ENCODE peak calls at places on chromosome 9, in nine cellular contexts. One of them, this sample, is unnamed. For H3K4me1, the result is how much of the 10 kb centered on the place peaks cover.

GRCh38 chr9:71509054-71509453 is 259.3 kb downstream of the CEMIP2 start:
- DNase-seq in suprapubic skin: no peak
- DNase-seq in transverse colon: no peak
- DNase-seq in heart right ventricle: no peak
- DNase-seq in adrenal gland: no peak
- DNase-seq in mammary epithelial cell: peak
- DNase-seq in A549: peak
- DNase-seq in body of pancreas: no peak
- DNase-seq in endodermal cell: no peak
- DNase-seq in this sample: no peak

GRCh38 chr9:68760674-68761003 is 55.6 kb downstream of the PIP5K1B start:
- DNase-seq in A549: no peak
- DNase-seq in mammary epithelial cell: no peak
- DNase-seq in transverse colon: no peak
- DNase-seq in adrenal gland: no peak
- DNase-seq in suprapubic skin: no peak
- DNase-seq in heart right ventricle: no peak
- DNase-seq in endodermal cell: no peak
- DNase-seq in body of pancreas: no peak
- DNase-seq in this sample: no peak

GRCh38 chr9:122195875-122196274 is 32.9 kb downstream of the LHX6 start:
- DNase-seq in endodermal cell: no peak
- DNase-seq in suprapubic skin: no peak
- DNase-seq in heart right ventricle: no peak
- DNase-seq in transverse colon: no peak
- DNase-seq in A549: no peak
- DNase-seq in adrenal gland: no peak
- DNase-seq in mammary epithelial cell: no peak
- DNase-seq in body of pancreas: no peak
- DNase-seq in this sample: no peak

GRCh38 chr9:8718121-8718725 is 918.6 kb upstream of the DMAC1 start:
- DNase-seq in adrenal gland: no peak
- DNase-seq in heart right ventricle: no peak
- DNase-seq in mammary epithelial cell: no peak
- DNase-seq in transverse colon: no peak
- DNase-seq in endodermal cell: no peak
- DNase-seq in suprapubic skin: no peak
- DNase-seq in A549: no peak
- DNase-seq in body of pancreas: peak
- DNase-seq in this sample: no peak

GRCh38 chr9:101369286-101369685 is 15.5 kb downstream of the BAAT start:
- DNase-seq in transverse colon: no peak
- DNase-seq in body of pancreas: no peak
- DNase-seq in suprapubic skin: no peak
- DNase-seq in mammary epithelial cell: no peak
- DNase-seq in adrenal gland: no peak
- DNase-seq in endodermal cell: no peak
- DNase-seq in heart right ventricle: no peak
- DNase-seq in A549: peak
- DNase-seq in this sample: no peak

GRCh38 chr9:96621619-96622018 is 2.0 kb upstream of the CDC14B start:
- DNase-seq in adrenal gland: no peak
- DNase-seq in endodermal cell: peak
- DNase-seq in mammary epithelial cell: no peak
- DNase-seq in transverse colon: no peak
- DNase-seq in body of pancreas: no peak
- DNase-seq in heart right ventricle: no peak
- DNase-seq in A549: no peak
- DNase-seq in suprapubic skin: no peak
- DNase-seq in this sample: no peak

GRCh38 chr9:112086627-112087026 is 88.5 kb downstream of the SUSD1 start:
- DNase-seq in A549: peak
- DNase-seq in body of pancreas: no peak
- DNase-seq in mammary epithelial cell: no peak
- DNase-seq in heart right ventricle: no peak
- DNase-seq in suprapubic skin: no peak
- DNase-seq in endodermal cell: no peak
- DNase-seq in adrenal gland: no peak
- DNase-seq in transverse colon: no peak
- DNase-seq in this sample: no peak

GRCh38 chr9:88922091-88922490 is 69.2 kb upstream of the S1PR3 start:
- DNase-seq in body of pancreas: no peak
- DNase-seq in A549: no peak
- DNase-seq in suprapubic skin: no peak
- DNase-seq in heart right ventricle: no peak
- DNase-seq in adrenal gland: no peak
- DNase-seq in transverse colon: peak
- DNase-seq in mammary epithelial cell: no peak
- DNase-seq in endodermal cell: no peak
- DNase-seq in this sample: no peak

GRCh38 chr9:138047469-138048040 is 170.0 kb downstream of the CACNA1B start:
- DNase-seq in A549: no peak
- DNase-seq in endodermal cell: no peak
- DNase-seq in mammary epithelial cell: no peak
- DNase-seq in heart right ventricle: no peak
- DNase-seq in body of pancreas: no peak
- DNase-seq in transverse colon: no peak
- DNase-seq in adrenal gland: no peak
- DNase-seq in suprapubic skin: peak
- DNase-seq in this sample: no peak

GRCh38 chr9:86763795-86764194 is 183.5 kb downstream of the GAS1 start:
- DNase-seq in suprapubic skin: no peak
- DNase-seq in adrenal gland: no peak
- DNase-seq in body of pancreas: no peak
- DNase-seq in transverse colon: no peak
- DNase-seq in mammary epithelial cell: no peak
- DNase-seq in endodermal cell: no peak
- DNase-seq in A549: no peak
- DNase-seq in heart right ventricle: no peak
- DNase-seq in this sample: no peak

GRCh38 chr9:101691657-101692056 is 46.8 kb downstream of the GRIN3A start:
- DNase-seq in transverse colon: no peak
- DNase-seq in suprapubic skin: no peak
- DNase-seq in heart right ventricle: no peak
- DNase-seq in A549: no peak
- DNase-seq in mammary epithelial cell: no peak
- DNase-seq in adrenal gland: no peak
- DNase-seq in endodermal cell: no peak
- DNase-seq in body of pancreas: no peak
- DNase-seq in this sample: no peak

GRCh38 chr9:108622467-108622866 is 233.3 kb downstream of the ACTL7B start:
- DNase-seq in endodermal cell: no peak
- DNase-seq in adrenal gland: no peak
- DNase-seq in body of pancreas: peak
- DNase-seq in heart right ventricle: no peak
- DNase-seq in A549: no peak
- DNase-seq in mammary epithelial cell: peak
- DNase-seq in suprapubic skin: no peak
- DNase-seq in transverse colon: no peak
- DNase-seq in this sample: no peak

GRCh38 chr9:129174102-129174723 is 3.8 kb downstream of the IER5L start:
- DNase-seq in endodermal cell: peak
- DNase-seq in transverse colon: peak
- DNase-seq in A549: peak
- DNase-seq in heart right ventricle: peak
- DNase-seq in mammary epithelial cell: peak
- DNase-seq in suprapubic skin: peak
- DNase-seq in body of pancreas: peak
- DNase-seq in adrenal gland: peak
- DNase-seq in this sample: peak

GRCh38 chr9:136098210-136098609 is 3.1 kb upstream of the NACC2 start:
- DNase-seq in suprapubic skin: no peak
- DNase-seq in mammary epithelial cell: no peak
- DNase-seq in A549: no peak
- DNase-seq in heart right ventricle: no peak
- DNase-seq in body of pancreas: no peak
- DNase-seq in endodermal cell: no peak
- DNase-seq in adrenal gland: no peak
- DNase-seq in transverse colon: no peak
- DNase-seq in this sample: no peak

GRCh38 chr9:36765077-36765390 is 192.3 kb downstream of the MELK start:
- DNase-seq in heart right ventricle: no peak
- DNase-seq in mammary epithelial cell: no peak
- DNase-seq in suprapubic skin: no peak
- DNase-seq in body of pancreas: no peak
- DNase-seq in A549: no peak
- DNase-seq in adrenal gland: no peak
- DNase-seq in endodermal cell: no peak
- DNase-seq in transverse colon: no peak
- DNase-seq in this sample: no peak
- H3K4me3 ChIP-seq in heart right ventricle: no peak
- H3K4me3 ChIP-seq in mammary epithelial cell: no peak
- H3K4me3 ChIP-seq in suprapubic skin: no peak
- H3K4me3 ChIP-seq in body of pancreas: no peak
- H3K4me3 ChIP-seq in A549: peak
- H3K4me3 ChIP-seq in adrenal gland: no peak
- H3K4me3 ChIP-seq in endodermal cell: no peak
- H3K4me3 ChIP-seq in transverse colon: no peak
- H3K4me3 ChIP-seq in this sample: no peak

DNA sequence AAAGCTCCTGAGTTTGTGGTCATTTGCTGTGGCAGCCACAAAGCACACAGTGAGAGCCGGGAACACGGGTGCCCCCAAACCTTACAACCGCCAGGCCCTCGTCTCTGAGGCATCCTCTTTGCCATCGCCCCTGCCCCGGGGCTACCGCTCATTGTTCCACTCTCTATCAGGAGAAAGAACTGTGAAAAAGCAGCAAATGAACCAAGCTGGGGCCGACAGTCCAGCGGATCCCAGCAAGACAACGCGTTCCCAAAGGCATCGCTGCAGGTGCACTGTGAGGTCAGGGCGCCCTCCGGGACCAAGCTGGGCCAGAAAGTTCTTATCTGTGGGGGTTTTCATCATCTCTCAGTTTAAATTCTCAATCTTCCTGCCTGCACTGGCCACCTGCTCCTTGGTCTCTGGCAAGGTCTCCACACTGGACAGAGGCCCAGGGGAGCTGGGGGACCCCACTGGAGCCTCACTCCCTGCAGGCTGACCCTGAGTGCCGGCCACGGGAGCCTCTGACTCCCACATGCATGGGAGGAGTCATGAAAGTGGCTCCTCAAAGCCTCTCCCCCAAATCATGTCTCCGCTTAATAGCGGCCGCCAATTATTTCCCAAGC is 32.1 kb downstream of the VAV2 start:
- DNase-seq in A549: no peak
- DNase-seq in adrenal gland: no peak
- DNase-seq in mammary epithelial cell: no peak
- DNase-seq in suprapubic skin: no peak
- DNase-seq in body of pancreas: no peak
- DNase-seq in transverse colon: no peak
- DNase-seq in heart right ventricle: no peak
- DNase-seq in endodermal cell: no peak
- DNase-seq in this sample: no peak
- H3K4me1 ChIP-seq in A549: under half
- H3K4me1 ChIP-seq in adrenal gland: under half
- H3K4me1 ChIP-seq in mammary epithelial cell: under half
- H3K4me1 ChIP-seq in suprapubic skin: under half
- H3K4me1 ChIP-seq in body of pancreas: half or more
- H3K4me1 ChIP-seq in transverse colon: under half
- H3K4me1 ChIP-seq in heart right ventricle: under half
- H3K4me1 ChIP-seq in endodermal cell: under half
- H3K4me1 ChIP-seq in this sample: under half

GRCh38 chr9:22232971-22233370 is 213.7 kb upstream of the DMRTA1 start:
- DNase-seq in endodermal cell: no peak
- DNase-seq in heart right ventricle: no peak
- DNase-seq in adrenal gland: no peak
- DNase-seq in suprapubic skin: no peak
- DNase-seq in body of pancreas: no peak
- DNase-seq in transverse colon: no peak
- DNase-seq in A549: no peak
- DNase-seq in mammary epithelial cell: no peak
- DNase-seq in this sample: no peak

GRCh38 chr9:22229069-22229468 is 217.6 kb upstream of the DMRTA1 start:
- DNase-seq in heart right ventricle: no peak
- DNase-seq in adrenal gland: no peak
- DNase-seq in body of pancreas: no peak
- DNase-seq in suprapubic skin: no peak
- DNase-seq in mammary epithelial cell: no peak
- DNase-seq in endodermal cell: no peak
- DNase-seq in transverse colon: no peak
- DNase-seq in A549: no peak
- DNase-seq in this sample: no peak

GRCh38 chr9:22227986-22228385 is 218.6 kb upstream of the DMRTA1 start:
- DNase-seq in mammary epithelial cell: no peak
- DNase-seq in transverse colon: no peak
- DNase-seq in endodermal cell: no peak
- DNase-seq in suprapubic skin: no peak
- DNase-seq in heart right ventricle: no peak
- DNase-seq in body of pancreas: no peak
- DNase-seq in A549: no peak
- DNase-seq in adrenal gland: no peak
- DNase-seq in this sample: no peak

GRCh38 chr9:22228542-22228941 is 218.1 kb upstream of the DMRTA1 start:
- DNase-seq in transverse colon: no peak
- DNase-seq in mammary epithelial cell: no peak
- DNase-seq in adrenal gland: no peak
- DNase-seq in body of pancreas: no peak
- DNase-seq in A549: no peak
- DNase-seq in endodermal cell: no peak
- DNase-seq in suprapubic skin: no peak
- DNase-seq in heart right ventricle: no peak
- DNase-seq in this sample: no peak
- TF ChIP-seq CTCF in transverse colon: peak
- TF ChIP-seq CTCF in mammary epithelial cell: peak
- TF ChIP-seq CTCF in adrenal gland: no peak
- TF ChIP-seq CTCF in body of pancreas: no peak
- TF ChIP-seq CTCF in A549: no peak
- TF ChIP-seq CTCF in endodermal cell: peak
- TF ChIP-seq CTCF in suprapubic skin: no peak
- TF ChIP-seq CTCF in heart right ventricle: no peak
- TF ChIP-seq CTCF in this sample: no peak

GRCh38 chr9:26657958-26658357 is 234.6 kb downstream of the CAAP1 start:
- DNase-seq in heart right ventricle: no peak
- DNase-seq in A549: no peak
- DNase-seq in adrenal gland: no peak
- DNase-seq in body of pancreas: no peak
- DNase-seq in suprapubic skin: no peak
- DNase-seq in mammary epithelial cell: no peak
- DNase-seq in endodermal cell: no peak
- DNase-seq in transverse colon: no peak
- DNase-seq in this sample: no peak

GRCh38 chr9:26658476-26658875 is 234.1 kb downstream of the CAAP1 start:
- DNase-seq in body of pancreas: no peak
- DNase-seq in mammary epithelial cell: no peak
- DNase-seq in transverse colon: no peak
- DNase-seq in suprapubic skin: no peak
- DNase-seq in A549: no peak
- DNase-seq in adrenal gland: no peak
- DNase-seq in heart right ventricle: no peak
- DNase-seq in endodermal cell: no peak
- DNase-seq in this sample: no peak

GRCh38 chr9:26650325-26650724 is 242.3 kb downstream of the CAAP1 start:
- DNase-seq in body of pancreas: no peak
- DNase-seq in mammary epithelial cell: no peak
- DNase-seq in A549: no peak
- DNase-seq in adrenal gland: no peak
- DNase-seq in suprapubic skin: no peak
- DNase-seq in endodermal cell: no peak
- DNase-seq in heart right ventricle: no peak
- DNase-seq in transverse colon: no peak
- DNase-seq in this sample: no peak

GRCh38 chr9:26655166-26655565 is 237.4 kb downstream of the CAAP1 start:
- DNase-seq in A549: no peak
- DNase-seq in transverse colon: no peak
- DNase-seq in adrenal gland: no peak
- DNase-seq in heart right ventricle: no peak
- DNase-seq in body of pancreas: no peak
- DNase-seq in suprapubic skin: no peak
- DNase-seq in mammary epithelial cell: no peak
- DNase-seq in endodermal cell: no peak
- DNase-seq in this sample: no peak

GRCh38 chr9:26656003-26656940 is 236.3 kb downstream of the CAAP1 start:
- DNase-seq in body of pancreas: no peak
- DNase-seq in mammary epithelial cell: no peak
- DNase-seq in transverse colon: no peak
- DNase-seq in adrenal gland: no peak
- DNase-seq in endodermal cell: peak
- DNase-seq in A549: peak
- DNase-seq in heart right ventricle: no peak
- DNase-seq in suprapubic skin: no peak
- DNase-seq in this sample: no peak
- H3K4me3 ChIP-seq in body of pancreas: no peak
- H3K4me3 ChIP-seq in mammary epithelial cell: peak
- H3K4me3 ChIP-seq in transverse colon: no peak
- H3K4me3 ChIP-seq in adrenal gland: no peak
- H3K4me3 ChIP-seq in endodermal cell: no peak
- H3K4me3 ChIP-seq in A549: no peak
- H3K4me3 ChIP-seq in heart right ventricle: no peak
- H3K4me3 ChIP-seq in suprapubic skin: no peak
- H3K4me3 ChIP-seq in this sample: no peak